ENCODE peak calls at places on chromosomes 7 and 10, in nine cellular contexts. A is lower lobe of right lung, K is progenitor cell of endocrine pancreas, T is breast epithelium, S is stomach, R is BJ, D is GM12865, O is A549, Y is GM13977. Z is an unnamed sample.

GRCh38 chr7:104206841-104207240 is 972 bp downstream of the ORC5 start:
- DNase-seq in A (no peak), K (no peak), T (no peak), S (no peak), R (no peak), D (peak), O (no peak), Y (no peak), Z (no peak)

GRCh38 chr10:18325889-18326531 is 185.8 kb downstream of the CACNB2 start:
- DNase-seq in A (no peak), K (no peak), T (no peak), S (no peak), R (no peak), D (no peak), O (no peak), Y (no peak), Z (no peak)

GRCh38 chr7:156456503-156457115 is 184.0 kb upstream of the RNF32 start:
- DNase-seq in A (no peak), K (no peak), T (no peak), S (no peak), R (no peak), D (no peak), O (no peak), Y (no peak), Z (no peak)

GRCh38 chr10:75187961-75188426 is 22.6 kb upstream of the VDAC2 start:
- DNase-seq in A (no peak), K (peak), T (peak), S (peak), R (no peak), D (peak), O (peak), Y (peak), Z (peak)

GRCh38 chr10:121373411-121373810 is 224.8 kb downstream of the FGFR2 start:
- DNase-seq in A (no peak), K (no peak), T (no peak), S (no peak), R (no peak), D (no peak), O (no peak), Y (no peak), Z (no peak)

GRCh38 chr10:124359336-124359832 is 59.3 kb downstream of the OAT start:
- DNase-seq in A (no peak), K (no peak), T (no peak), S (no peak), R (no peak), D (no peak), O (no peak), Y (no peak), Z (no peak)

GRCh38 chr10:71685554-71686202 is 33.9 kb downstream of the C10orf105 start:
- DNase-seq in A (no peak), K (no peak), T (no peak), S (no peak), R (no peak), D (no peak), O (no peak), Y (no peak), Z (no peak)

GRCh38 chr7:37031571-37032257 is 307.4 kb upstream of the AOAH start:
- DNase-seq in A (peak), K (no peak), T (peak), S (peak), R (peak), D (no peak), O (peak), Y (no peak), Z (no peak)

GRCh38 chr7:26198133-26198780 is 2.3 kb downstream of the HNRNPA2B1 start:
- DNase-seq in A (no peak), K (no peak), T (no peak), S (no peak), R (no peak), D (peak), O (no peak), Y (no peak), Z (no peak)

GRCh38 chr7:288671-289101 is 1.3 kb upstream of the FOXL3 start:
- DNase-seq in A (peak), K (no peak), T (peak), S (no peak), R (no peak), D (no peak), O (no peak), Y (no peak), Z (no peak)

GRCh38 chr7:80844916-80845315 is 73.9 kb downstream of the SEMA3C start:
- DNase-seq in A (no peak), K (no peak), T (no peak), S (no peak), R (no peak), D (no peak), O (no peak), Y (no peak), Z (no peak)

GRCh38 chr10:126135939-126136595 is 239.7 kb downstream of the FANK1 start:
- DNase-seq in A (no peak), K (no peak), T (no peak), S (no peak), R (no peak), D (no peak), O (no peak), Y (no peak), Z (no peak)

GRCh38 chr10:68082815-68083395 is 7.8 kb upstream of the HERC4 start:
- DNase-seq in A (no peak), K (no peak), T (no peak), S (no peak), R (no peak), D (no peak), O (no peak), Y (no peak), Z (no peak)

GRCh38 chr7:154835924-154836529 is 166.9 kb downstream of the PAXIP1 start:
- DNase-seq in A (no peak), K (no peak), T (no peak), S (no peak), R (no peak), D (no peak), O (no peak), Y (no peak), Z (no peak)

GRCh38 chr7:139032473-139032872 is 3.4 kb downstream of the ZC3HAV1L start:
- DNase-seq in A (no peak), K (no peak), T (no peak), S (no peak), R (no peak), D (no peak), O (no peak), Y (no peak), Z (no peak)

GRCh38 chr7:12674861-12675260 is 12.6 kb upstream of the ARL4A start:
- DNase-seq in A (no peak), K (no peak), T (no peak), S (no peak), R (no peak), D (peak), O (no peak), Y (peak), Z (peak)

GRCh38 chr7:77265666-77266065 is 66.0 kb upstream of the FGL2 start:
- DNase-seq in A (no peak), K (no peak), T (no peak), S (no peak), R (no peak), D (peak), O (no peak), Y (no peak), Z (no peak)

GRCh38 chr7:96303686-96304443 is 18.0 kb downstream of the SLC25A13 start:
- DNase-seq in A (no peak), K (no peak), T (no peak), S (no peak), R (peak), D (no peak), O (no peak), Y (no peak), Z (no peak)

GRCh38 chr7:24419070-24419469 is 135.1 kb downstream of the NPY start:
- DNase-seq in A (no peak), K (no peak), T (no peak), S (no peak), R (no peak), D (peak), O (peak), Y (no peak), Z (no peak)

GRCh38 chr10:75845538-75845937 is 414.1 kb downstream of the LRMDA start:
- DNase-seq in A (no peak), K (no peak), T (no peak), S (no peak), R (no peak), D (no peak), O (no peak), Y (no peak), Z (no peak)

GRCh38 chr7:131040467-131040932 is 287.2 kb upstream of the MKLN1 start:
- DNase-seq in A (no peak), K (peak), T (no peak), S (peak), R (no peak), D (peak), O (peak), Y (peak), Z (peak)

GRCh38 chr7:106287786-106288185 is 3.0 kb upstream of the NAMPT start:
- DNase-seq in A (no peak), K (no peak), T (no peak), S (peak), R (no peak), D (no peak), O (no peak), Y (no peak), Z (no peak)

GRCh38 chr10:118569241-118569881 is 26.1 kb downstream of the PRLHR start:
- DNase-seq in A (no peak), K (no peak), T (no peak), S (no peak), R (no peak), D (no peak), O (no peak), Y (no peak), Z (no peak)

GRCh38 chr10:116882631-116883030 is 33.3 kb downstream of the ENO4 start:
- DNase-seq in A (no peak), K (no peak), T (no peak), S (no peak), R (no peak), D (no peak), O (no peak), Y (no peak), Z (no peak)

GRCh38 chr7:372939-373791 is 83.2 kb downstream of the FOXL3 start:
- DNase-seq in A (no peak), K (peak), T (peak), S (peak), R (no peak), D (no peak), O (no peak), Y (no peak), Z (no peak)

GRCh38 chr10:71899665-71900412 is 48.8 kb upstream of the PSAP start:
- DNase-seq in A (peak), K (no peak), T (no peak), S (no peak), R (no peak), D (no peak), O (no peak), Y (no peak), Z (no peak)

GRCh38 chr10:23053036-23053435 is 42.3 kb upstream of the MSRB2 start:
- DNase-seq in A (peak), K (no peak), T (no peak), S (no peak), R (no peak), D (no peak), O (no peak), Y (no peak), Z (no peak)

GRCh38 chr7:148699024-148699771 is 495 bp downstream of the CUL1 start:
- DNase-seq in A (peak), K (peak), T (no peak), S (peak), R (no peak), D (peak), O (peak), Y (peak), Z (peak)

GRCh38 chr10:23095966-23096813 is 811 bp downstream of the MSRB2 start:
- DNase-seq in A (peak), K (peak), T (peak), S (peak), R (no peak), D (peak), O (peak), Y (peak), Z (peak)

GRCh38 chr10:18104223-18104872 is 35.9 kb upstream of the CACNB2 start:
- DNase-seq in A (peak), K (peak), T (no peak), S (peak), R (no peak), D (peak), O (peak), Y (peak), Z (peak)

GRCh38 chr7:93232673-93233018 is 480 bp downstream of the VPS50 start:
- DNase-seq in A (no peak), K (no peak), T (no peak), S (no peak), R (no peak), D (peak), O (peak), Y (no peak), Z (no peak)

DNA sequence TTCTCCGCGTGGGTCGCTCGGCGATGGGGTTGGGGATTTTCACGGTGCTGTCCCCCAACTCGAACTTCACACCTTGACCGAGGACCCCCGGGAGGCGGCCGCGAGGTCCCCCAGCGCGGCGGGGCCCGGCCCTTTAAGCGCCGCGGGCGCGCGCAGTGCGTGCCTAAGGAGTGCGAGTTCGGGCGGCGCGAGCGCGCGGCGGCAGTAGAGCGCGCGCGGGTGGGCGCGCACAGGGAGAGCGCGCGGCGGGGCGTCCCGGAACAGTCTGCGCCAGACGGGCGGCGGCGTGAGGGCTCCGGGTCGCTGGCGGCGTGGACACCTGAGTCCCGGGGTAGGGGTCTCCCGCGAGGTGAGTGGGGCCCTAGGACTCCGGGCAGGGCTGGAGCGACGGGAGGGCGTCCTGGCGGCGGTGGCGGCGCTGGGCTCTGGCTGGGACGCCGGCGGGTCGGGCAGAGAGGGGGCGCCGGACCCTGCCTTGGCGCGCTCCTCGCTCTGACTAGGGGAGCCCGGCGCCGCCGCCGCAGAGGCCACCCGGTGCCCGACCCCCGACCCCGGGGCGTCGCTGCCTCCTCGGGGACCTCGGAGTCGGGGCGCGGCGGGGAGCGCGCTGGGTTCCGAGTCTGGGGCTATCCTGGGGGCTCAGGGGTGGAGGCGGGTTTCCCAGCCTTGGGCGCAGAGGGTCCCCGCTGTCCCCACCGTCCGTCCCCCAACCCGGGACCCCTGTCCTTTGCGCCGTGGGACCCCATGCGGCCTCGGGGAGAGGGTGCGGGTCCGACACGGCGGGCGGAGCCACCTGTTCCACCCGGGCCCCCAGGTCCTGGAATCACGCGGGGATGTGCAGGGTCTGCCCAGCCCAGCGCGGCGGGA is at the start of gene PROSER2:
- DNase-seq in A (peak), K (peak), T (peak), S (peak), R (no peak), D (peak), O (peak), Y (peak), Z (peak)
- TF ChIP-seq CTCF in A (no peak), K (peak), T (no peak), S (no peak), R (no peak), D (no peak), O (no peak), Y (no peak), Z (no peak)

GRCh38 chr7:4882742-4883351 is 669 bp downstream of the RADIL start:
- DNase-seq in A (no peak), K (no peak), T (peak), S (no peak), R (no peak), D (no peak), O (peak), Y (no peak), Z (peak)
- TF ChIP-seq CTCF in A (no peak), K (no peak), T (no peak), S (no peak), R (no peak), D (no peak), O (no peak), Y (no peak), Z (no peak)

GRCh38 chr10:43203491-43204393 is 63.1 kb downstream of the RASGEF1A start:
- DNase-seq in A (peak), K (peak), T (peak), S (peak), R (no peak), D (peak), O (no peak), Y (no peak), Z (peak)
- TF ChIP-seq CTCF in A (no peak), K (no peak), T (no peak), S (no peak), R (no peak), D (no peak), O (no peak), Y (peak), Z (no peak)

GRCh38 chr10:62307635-62308034 is 39.0 kb upstream of the RTKN2 start:
- DNase-seq in A (no peak), K (no peak), T (no peak), S (no peak), R (no peak), D (no peak), O (no peak), Y (no peak), Z (no peak)
- TF ChIP-seq CTCF in A (no peak), K (no peak), T (no peak), S (no peak), R (no peak), D (no peak), O (no peak), Y (no peak), Z (no peak)